ENCODE peak calls at places on chromosomes 4 and X, in seven cellular contexts. One of them, this sample, is unnamed.

GRCh38 chr4:182768821-182769220 is 148.4 kb downstream of the DCTD start:
- DNase-seq in AG04450: no peak
- DNase-seq in HCEC 1CT: no peak
- DNase-seq in amygdala: no peak
- DNase-seq in progenitor cell of endocrine pancreas: no peak
- DNase-seq in posterior vena cava: no peak
- DNase-seq in AG10803: no peak
- DNase-seq in this sample: no peak

GRCh38 chrX:38375888-38376287 is 23.5 kb downstream of the OTC start:
- DNase-seq in AG04450: no peak
- DNase-seq in HCEC 1CT: peak; percentile 1
- DNase-seq in amygdala: no peak
- DNase-seq in progenitor cell of endocrine pancreas: no peak
- DNase-seq in posterior vena cava: no peak
- DNase-seq in AG10803: no peak
- DNase-seq in this sample: no peak

GRCh38 chr4:7323872-7324650 is 110.7 kb downstream of the PSAPL1 start:
- DNase-seq in AG04450: no peak
- DNase-seq in HCEC 1CT: no peak
- DNase-seq in amygdala: no peak
- DNase-seq in progenitor cell of endocrine pancreas: no peak
- DNase-seq in posterior vena cava: no peak
- DNase-seq in AG10803: no peak
- DNase-seq in this sample: no peak

GRCh38 chrX:15468036-15468435 is 25.1 kb downstream of the PIR start:
- DNase-seq in AG04450: peak; percentile 20
- DNase-seq in HCEC 1CT: peak; percentile 42
- DNase-seq in amygdala: no peak
- DNase-seq in progenitor cell of endocrine pancreas: no peak
- DNase-seq in posterior vena cava: no peak
- DNase-seq in AG10803: peak; percentile 65
- DNase-seq in this sample: no peak

GRCh38 chr4:158169931-158170690 is 2.7 kb downstream of the GASK1B start:
- DNase-seq in AG04450: no peak
- DNase-seq in HCEC 1CT: peak; percentile 15
- DNase-seq in amygdala: no peak
- DNase-seq in progenitor cell of endocrine pancreas: no peak
- DNase-seq in posterior vena cava: no peak
- DNase-seq in AG10803: peak; percentile 56
- DNase-seq in this sample: no peak

GRCh38 chrX:97858592-97858991 is 974.9 kb downstream of the RPA4 start:
- DNase-seq in AG04450: no peak
- DNase-seq in HCEC 1CT: no peak
- DNase-seq in amygdala: no peak
- DNase-seq in progenitor cell of endocrine pancreas: no peak
- DNase-seq in posterior vena cava: no peak
- DNase-seq in AG10803: no peak
- DNase-seq in this sample: no peak

GRCh38 chr4:56757270-56757746 is 64.2 kb downstream of the SPINK2 start:
- DNase-seq in AG04450: no peak
- DNase-seq in HCEC 1CT: peak; percentile 75
- DNase-seq in amygdala: no peak
- DNase-seq in progenitor cell of endocrine pancreas: no peak
- DNase-seq in posterior vena cava: no peak
- DNase-seq in AG10803: peak; percentile 67
- DNase-seq in this sample: no peak

GRCh38 chr4:158446106-158446505 is 75.6 kb upstream of the RXFP1 start:
- DNase-seq in AG04450: no peak
- DNase-seq in HCEC 1CT: peak; percentile 85
- DNase-seq in amygdala: no peak
- DNase-seq in progenitor cell of endocrine pancreas: no peak
- DNase-seq in posterior vena cava: no peak
- DNase-seq in AG10803: peak; percentile 68
- DNase-seq in this sample: no peak

GRCh38 chrX:132216806-132217202 is 2.4 kb downstream of the RAP2C start:
- DNase-seq in AG04450: no peak
- DNase-seq in HCEC 1CT: peak; percentile 48
- DNase-seq in amygdala: no peak
- DNase-seq in progenitor cell of endocrine pancreas: no peak
- DNase-seq in posterior vena cava: no peak
- DNase-seq in AG10803: peak; percentile 18
- DNase-seq in this sample: no peak

GRCh38 chr4:141210168-141210567 is 10.5 kb upstream of the ZNF330 start:
- DNase-seq in AG04450: no peak
- DNase-seq in HCEC 1CT: no peak
- DNase-seq in amygdala: no peak
- DNase-seq in progenitor cell of endocrine pancreas: no peak
- DNase-seq in posterior vena cava: no peak
- DNase-seq in AG10803: no peak
- DNase-seq in this sample: no peak

GRCh38 chrX:12949927-12950656 is 24.8 kb upstream of the TMSB4X start:
- DNase-seq in AG04450: peak; percentile 72
- DNase-seq in HCEC 1CT: peak; percentile 83
- DNase-seq in amygdala: peak; percentile 74
- DNase-seq in progenitor cell of endocrine pancreas: no peak
- DNase-seq in posterior vena cava: peak; percentile 94
- DNase-seq in AG10803: peak; percentile 92
- DNase-seq in this sample: no peak

GRCh38 chrX:102637561-102637960 is 13.7 kb upstream of the GPRASP1 start:
- DNase-seq in AG04450: no peak
- DNase-seq in HCEC 1CT: no peak
- DNase-seq in amygdala: no peak
- DNase-seq in progenitor cell of endocrine pancreas: no peak
- DNase-seq in posterior vena cava: no peak
- DNase-seq in AG10803: no peak
- DNase-seq in this sample: no peak

GRCh38 chrX:42098897-42099296 is 175.5 kb upstream of the CASK start:
- DNase-seq in AG04450: no peak
- DNase-seq in HCEC 1CT: no peak
- DNase-seq in amygdala: no peak
- DNase-seq in progenitor cell of endocrine pancreas: no peak
- DNase-seq in posterior vena cava: no peak
- DNase-seq in AG10803: no peak
- DNase-seq in this sample: no peak

GRCh38 chr4:53686521-53686920 is 95.2 kb upstream of the LNX1 start:
- DNase-seq in AG04450: no peak
- DNase-seq in HCEC 1CT: no peak
- DNase-seq in amygdala: no peak
- DNase-seq in progenitor cell of endocrine pancreas: no peak
- DNase-seq in posterior vena cava: no peak
- DNase-seq in AG10803: peak; percentile 24
- DNase-seq in this sample: no peak

GRCh38 chr4:175616287-175616686 is 195.8 kb downstream of the GPM6A start:
- DNase-seq in AG04450: no peak
- DNase-seq in HCEC 1CT: no peak
- DNase-seq in amygdala: no peak
- DNase-seq in progenitor cell of endocrine pancreas: no peak
- DNase-seq in posterior vena cava: no peak
- DNase-seq in AG10803: no peak
- DNase-seq in this sample: no peak

This sample was measured in H1.